ENCODE peak calls at places on chromosome 16, in four cellular contexts. G is H1, D is neuronal stem cell, N is mesendoderm. A is an unnamed sample. For H3K4me1, the result is how much of the 10 kb centered on the place peaks cover.

GRCh38 chr16:22685162-22685830 is 128.7 kb upstream of the HS3ST2 start:
- DNase-seq in N (no peak), G (no peak), D (no peak), A (no peak)

GRCh38 chr16:4290236-4290830 is 17.5 kb upstream of the TFAP4 start:
- DNase-seq in D (no peak), G (no peak), N (peak), A (no peak)

GRCh38 chr16:80407265-80407987 is 133.4 kb upstream of the DYNLRB2 start:
- DNase-seq in G (no peak), D (peak), N (no peak), A (no peak)

GRCh38 chr16:57446530-57447141 is 549 bp downstream of the CIAPIN1 start:
- DNase-seq in N (peak), G (no peak), D (no peak), A (no peak)

GRCh38 chr16:9542165-9542755 is 450.8 kb downstream of the HAPSTR1 start:
- DNase-seq in G (no peak), D (no peak), N (no peak), A (no peak)

GRCh38 chr16:1983544-1984346 is at the start of gene GFER:
- DNase-seq in G (peak), N (peak), D (peak), A (peak)

GRCh38 chr16:9854665-9855064 is 327.6 kb downstream of the GRIN2A start:
- DNase-seq in N (no peak), G (no peak), D (no peak), A (no peak)

GRCh38 chr16:14097182-14097951 is 26.2 kb downstream of the MRTFB start:
- DNase-seq in G (no peak), D (peak), N (no peak), A (no peak)

GRCh38 chr16:55949518-55949917 is 74.3 kb upstream of the CES5A start:
- DNase-seq in D (no peak), N (no peak), G (no peak), A (no peak)

GRCh38 chr16:54931041-54931756 is 534 bp downstream of the IRX5 start:
- DNase-seq in D (peak), G (peak), N (peak), A (peak)

GRCh38 chr16:87918866-87919680 is 17.3 kb downstream of the CA5A start:
- DNase-seq in N (no peak), D (no peak), G (no peak), A (no peak)

GRCh38 chr16:88731699-88732098 is 25.4 kb downstream of the CTU2 start:
- DNase-seq in D (no peak), G (no peak), N (no peak), A (no peak)

GRCh38 chr16:58847902-58848661 is 114.0 kb upstream of the GOT2 start:
- DNase-seq in D (no peak), N (peak), G (no peak), A (no peak)

GRCh38 chr16:55203570-55203969 is 120.4 kb upstream of the IRX6 start:
- DNase-seq in N (no peak), G (no peak), D (no peak), A (no peak)

GRCh38 chr16:86836503-86837125 is 258.3 kb downstream of the FOXL1 start:
- DNase-seq in D (no peak), N (no peak), G (no peak), A (no peak)

GRCh38 chr16:63880948-63881347 is 1240.9 kb downstream of the CDH11 start:
- DNase-seq in D (no peak), G (no peak), N (no peak), A (no peak)

GRCh38 chr16:58284488-58284887 is 10.3 kb downstream of the PRSS54 start:
- DNase-seq in G (no peak), D (no peak), N (no peak), A (no peak)

GRCh38 chr16:56346131-56346890 is 79.0 kb downstream of the AMFR start:
- DNase-seq in G (no peak), N (no peak), D (no peak), A (no peak)

GRCh38 chr16:28067604-28068382 is 4.3 kb upstream of the GSG1L start:
- DNase-seq in N (peak), D (no peak), G (no peak), A (no peak)

GRCh38 chr16:8686031-8686621 is 11.7 kb downstream of the ABAT start:
- DNase-seq in D (peak), N (no peak), G (no peak), A (no peak)

GRCh38 chr16:27235055-27235937 is 32.0 kb downstream of the KDM8 start:
- DNase-seq in D (no peak), G (no peak), N (peak), A (peak)

GRCh38 chr16:72889616-72890235 is 158.2 kb downstream of the ZFHX3 start:
- DNase-seq in G (no peak), D (no peak), N (no peak), A (no peak)

GRCh38 chr16:30927789-30928378 is 4.5 kb downstream of the FBXL19 start:
- DNase-seq in N (peak), D (peak), G (peak), A (peak)

GRCh38 chr16:898761-899677 is 71.8 kb downstream of the LMF1 start:
- DNase-seq in G (no peak), D (no peak), N (no peak), A (no peak)

GRCh38 chr16:78764478-78764877 is 665.0 kb downstream of the WWOX start:
- DNase-seq in D (no peak), G (no peak), N (no peak), A (no peak)

GRCh38 chr16:27315333-27316037 is 1.7 kb downstream of the IL4R start:
- DNase-seq in D (no peak), N (peak), G (peak), A (peak)

GRCh38 chr16:69344171-69344570 is 4.6 kb downstream of the NIP7 start:
- DNase-seq in D (no peak), G (no peak), N (no peak), A (no peak)

GRCh38 chr16:47033176-47033575 is 59.7 kb upstream of the DNAJA2 start:
- DNase-seq in N (no peak), D (no peak), G (no peak), A (no peak)

GRCh38 chr16:88017006-88017405 is 65.8 kb downstream of the BANP start:
- DNase-seq in G (no peak), D (no peak), N (no peak), A (no peak)

GRCh38 chr16:87919681-87919994 is 16.7 kb downstream of the CA5A start:
- DNase-seq in G (no peak), D (no peak), N (peak), A (peak)

GRCh38 chr16:8721693-8722348 is 47.4 kb downstream of the ABAT start:
- DNase-seq in G (no peak), D (no peak), N (no peak), A (no peak)

GRCh38 chr16:22672830-22673210 is 141.1 kb upstream of the HS3ST2 start:
- DNase-seq in D (no peak), N (no peak), G (peak), A (peak)

GRCh38 chr16:27232875-27233605 is 29.7 kb downstream of the KDM8 start:
- DNase-seq in G (no peak), D (no peak), N (no peak), A (no peak)

GRCh38 chr16:57147381-57148191 is 38.3 kb downstream of the PSME3IP1 start:
- DNase-seq in G (no peak), N (no peak), D (no peak), A (peak)

GRCh38 chr16:56912746-56913703 is 18.9 kb upstream of the HERPUD1 start:
- DNase-seq in D (no peak), G (no peak), N (no peak), A (no peak)

GRCh38 chr16:49464877-49465504 is 91.4 kb downstream of the C16orf78 start:
- DNase-seq in G (peak), N (peak), D (peak), A (peak)

GRCh38 chr16:13238182-13238581 is 336.8 kb downstream of the SHISA9 start:
- DNase-seq in N (no peak), G (no peak), D (no peak), A (no peak)

GRCh38 chr16:15141586-15141985 is 47.5 kb upstream of the RRN3 start:
- DNase-seq in D (no peak), N (no peak), G (peak), A (no peak)
- H3K4me1 ChIP-seq in D (under half), N (under half), G (under half), A (under half)

DNA sequence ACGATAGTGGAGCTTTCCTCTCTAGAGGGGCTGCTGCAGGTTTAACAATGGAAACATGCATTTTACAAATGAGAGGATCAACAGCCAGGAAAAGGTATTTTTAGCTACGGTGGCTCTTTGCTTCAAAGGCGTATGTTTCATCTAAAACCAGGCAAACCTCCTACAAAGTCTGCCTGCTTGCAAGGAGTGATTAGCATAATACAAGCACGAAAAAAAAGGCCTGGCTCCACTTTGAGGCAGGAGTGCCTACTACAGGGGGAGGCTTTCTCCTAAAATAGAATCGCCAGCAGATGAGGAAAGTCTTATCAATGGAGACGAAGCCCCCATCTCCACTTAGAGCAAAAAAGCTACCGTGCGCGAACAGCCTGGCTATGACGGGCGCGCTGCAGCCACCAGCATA is 27.1 kb upstream of the MTSS2 start:
- DNase-seq in D (no peak), N (no peak), G (no peak), A (no peak)
- H2BK5ac ChIP-seq in D (no peak), N (no peak), G (peak), A (no peak)

DNA sequence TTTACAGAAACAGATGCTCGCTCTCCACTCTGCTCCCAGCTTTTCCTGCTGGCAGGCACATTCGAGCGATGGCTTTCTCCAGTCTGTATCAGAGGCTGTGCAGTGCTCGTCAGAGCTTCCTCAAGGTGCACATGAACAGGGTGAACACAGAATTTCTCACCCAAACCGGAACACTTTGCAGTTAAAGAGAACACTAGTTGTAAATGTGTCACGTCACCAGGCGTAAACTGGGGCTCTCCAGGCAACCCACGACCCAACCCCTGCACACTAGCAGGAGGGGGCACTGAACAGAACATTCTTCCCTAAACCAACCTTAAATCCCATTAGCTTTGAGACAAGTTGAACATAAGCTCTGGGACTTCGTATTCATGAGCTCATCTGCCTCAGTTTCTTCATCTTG is 119.0 kb downstream of the RMI2 start:
- DNase-seq in D (no peak), G (no peak), N (no peak), A (no peak)
- H3K23ac ChIP-seq in D (no peak), G (no peak), N (no peak), A (no peak)

GRCh38 chr16:89922884-89923639 is at the start of gene TUBB3:
- DNase-seq in G (peak), N (peak), D (peak), A (peak)

GRCh38 chr16:89924298-89924924 is 1.3 kb downstream of the TUBB3 start:
- DNase-seq in G (peak), D (peak), N (peak), A (peak)

GRCh38 chr16:89924925-89925307 is 1.8 kb downstream of the TUBB3 start:
- DNase-seq in G (no peak), N (no peak), D (no peak), A (no peak)

GRCh38 chr16:89923640-89924297 is 627 bp downstream of the TUBB3 start:
- DNase-seq in D (peak), N (peak), G (peak), A (peak)

GRCh38 chr16:89925596-89926079 is 2.5 kb downstream of the TUBB3 start:
- DNase-seq in G (no peak), D (no peak), N (peak), A (no peak)
- H3K4me1 ChIP-seq in G (under half), D (under half), N (under half), A (under half)

GRCh38 chr16:60815033-60815432 is 1221.2 kb downstream of the CDH8 start:
- DNase-seq in G (no peak), N (no peak), D (no peak), A (no peak)
- H2BK5ac ChIP-seq in G (no peak), N (no peak), D (no peak), A (no peak)

DNA sequence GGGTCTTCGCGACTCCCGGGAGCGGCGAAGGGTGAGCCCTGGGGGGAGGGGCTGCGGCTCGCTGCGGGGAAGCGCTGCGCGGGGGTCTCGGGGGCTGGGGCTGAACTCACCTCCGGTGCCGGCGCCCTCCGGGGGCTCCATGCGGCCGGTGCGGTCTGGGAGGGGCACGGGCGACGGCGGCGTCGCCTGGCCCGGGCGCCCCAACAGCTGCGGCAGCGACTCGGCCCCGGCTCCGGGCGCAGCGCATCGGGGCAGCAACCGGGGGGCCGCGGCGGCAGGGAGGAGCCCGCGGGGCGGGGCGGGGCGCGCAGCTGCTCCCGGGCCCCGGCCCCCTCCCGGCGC is at the start of gene DBNDD1:
- DNase-seq in D (no peak), G (no peak), N (no peak), A (peak)
- H3K23ac ChIP-seq in D (peak), G (no peak), N (no peak), A (no peak)

GRCh38 chr16:53356478-53357207 is 77.6 kb upstream of the RBL2 start:
- DNase-seq in D (no peak), N (no peak), G (no peak), A (no peak)
- H3K4me1 ChIP-seq in D (under half), N (under half), G (under half), A (under half)

GRCh38 chr16:68035227-68035626 is 12.1 kb downstream of the DUS2 start:
- DNase-seq in N (no peak), G (no peak), D (no peak), A (no peak)

GRCh38 chr16:68028996-68029395 is 5.9 kb downstream of the DUS2 start:
- DNase-seq in D (no peak), G (no peak), N (no peak), A (no peak)

GRCh38 chr16:68033101-68033500 is 10.0 kb downstream of the DUS2 start:
- DNase-seq in G (no peak), D (no peak), N (no peak), A (no peak)

DNA sequence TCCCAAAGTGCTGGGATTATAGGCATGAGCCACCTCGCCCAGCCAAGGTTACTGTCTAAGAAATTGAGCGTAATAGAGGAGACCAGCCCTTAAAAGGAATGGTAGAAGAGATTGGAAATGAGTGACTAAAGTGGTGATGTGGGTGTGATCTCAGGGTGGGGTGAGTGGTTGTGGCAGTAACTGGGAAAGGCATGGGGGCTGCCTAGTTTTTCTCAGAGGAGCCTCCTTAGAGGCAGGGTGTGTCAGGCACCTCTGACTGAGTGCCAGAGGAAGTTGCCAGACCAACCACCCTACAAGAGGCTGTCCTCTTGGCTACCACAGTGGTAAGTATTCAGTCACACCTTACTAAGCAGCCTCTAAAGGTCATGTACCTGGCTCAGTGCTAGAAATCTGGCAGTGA is 8.9 kb downstream of the DUS2 start:
- DNase-seq in G (no peak), N (no peak), D (no peak), A (no peak)
- H2BK5ac ChIP-seq in G (no peak), N (no peak), D (no peak), A (no peak)

A was measured in H9.